ENCODE peak calls at places on chromosomes 6 and 20, in four cellular contexts. H is heart left ventricle, S is aorta, M is breast epithelium. U is an unnamed sample. For H3K4me1 and H3K27me3, the result is how much of the 10 kb centered on the place peaks cover.

GRCh38 chr6:5511924-5512323 is 250.6 kb downstream of the FARS2 start:
- DNase-seq in H (no peak), M (no peak), S (no peak), U (no peak)

GRCh38 chr20:7704021-7704420 is 236.2 kb downstream of the HAO1 start:
- DNase-seq in M (no peak), S (no peak), H (no peak), U (no peak)

GRCh38 chr20:50029697-50030428 is 47.1 kb downstream of the SNAI1 start:
- DNase-seq in M (no peak), S (peak), H (peak), U (no peak)

GRCh38 chr6:3455490-3456394 is 1.1 kb downstream of the SLC22A23 start:
- DNase-seq in M (peak), S (peak), H (peak), U (no peak)

GRCh38 chr6:27825025-27825823 is 87.0 kb downstream of the OR2B2 start:
- DNase-seq in S (no peak), M (no peak), H (no peak), U (no peak)

GRCh38 chr6:158703840-158704822 is 54.3 kb downstream of the SYTL3 start:
- DNase-seq in S (peak), H (peak), M (peak), U (peak)

GRCh38 chr6:54335871-54336270 is 27.6 kb downstream of the TINAG start:
- DNase-seq in S (no peak), H (no peak), M (no peak), U (no peak)

GRCh38 chr6:4435981-4436445 is 300.6 kb upstream of the ECI2 start:
- DNase-seq in H (no peak), M (no peak), S (no peak), U (no peak)

GRCh38 chr6:25138024-25138696 is 141.0 kb upstream of the CARMIL1 start:
- DNase-seq in H (no peak), M (peak), S (peak), U (peak)

GRCh38 chr6:71478834-71479541 is 190.4 kb downstream of the OGFRL1 start:
- DNase-seq in H (no peak), M (no peak), S (no peak), U (no peak)

GRCh38 chr6:42729731-42730130 is 7.3 kb upstream of the PRPH2 start:
- DNase-seq in M (no peak), H (no peak), S (no peak), U (no peak)

GRCh38 chr6:43076093-43076927 is at the start of gene PTK7:
- DNase-seq in H (peak), S (no peak), M (peak), U (peak)

GRCh38 chr6:10855233-10855632 is 16.9 kb upstream of the MAK start:
- DNase-seq in M (no peak), S (no peak), H (no peak), U (no peak)

GRCh38 chr6:169086020-169086419 is 167.6 kb downstream of the THBS2 start:
- DNase-seq in S (no peak), H (no peak), M (no peak), U (no peak)

GRCh38 chr6:156872903-156873302 is 95.7 kb downstream of the ARID1B start:
- DNase-seq in S (no peak), H (no peak), M (no peak), U (no peak)

GRCh38 chr6:156868385-156868784 is 91.2 kb downstream of the ARID1B start:
- DNase-seq in S (no peak), M (no peak), H (no peak), U (no peak)

GRCh38 chr6:156870926-156871539 is 93.9 kb downstream of the ARID1B start:
- DNase-seq in M (no peak), H (no peak), S (no peak), U (no peak)

GRCh38 chr6:156867121-156867520 is 89.9 kb downstream of the ARID1B start:
- DNase-seq in S (no peak), M (no peak), H (no peak), U (no peak)

GRCh38 chr6:156869986-156870398 is 92.8 kb downstream of the ARID1B start:
- DNase-seq in M (no peak), H (no peak), S (no peak), U (no peak)
- H3K4me1 ChIP-seq in M (under half), H (under half), S (under half), U (under half)

GRCh38 chr6:116586738-116587137 is 15.4 kb downstream of the RWDD1 start:
- DNase-seq in M (no peak), H (no peak), S (no peak), U (no peak)
- H3K27ac ChIP-seq in M (no peak), H (no peak), S (no peak), U (no peak)

DNA sequence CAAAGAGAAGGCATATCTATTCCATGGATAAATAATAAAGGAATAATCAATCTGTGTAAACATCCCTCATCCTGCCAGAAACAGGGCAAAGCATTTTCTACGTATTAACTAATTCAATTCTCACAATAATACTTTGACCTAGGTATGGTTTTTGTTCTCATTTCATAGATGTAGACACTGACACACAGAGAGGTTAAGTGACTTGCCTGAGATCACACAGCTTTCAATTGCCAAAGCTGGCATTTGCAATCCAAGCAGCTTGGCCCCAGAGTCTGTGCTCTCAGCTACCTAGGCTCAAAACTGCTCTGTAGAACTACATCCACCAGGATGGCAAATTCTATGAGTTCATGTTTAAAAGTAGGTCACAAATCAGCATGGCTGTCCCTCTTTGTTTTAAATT is 124.9 kb downstream of the BMP7 start:
- DNase-seq in H (no peak), M (no peak), S (no peak), U (no peak)
- H3K27me3 ChIP-seq in H (under half), M (under half), S (under half), U (under half)

GRCh38 chr20:59774204-59774641 is 159.2 kb downstream of the SYCP2 start:
- DNase-seq in M (no peak), S (peak), H (no peak), U (no peak)

GRCh38 chr20:59772931-59773913 is 160.2 kb downstream of the SYCP2 start:
- DNase-seq in S (peak), H (no peak), M (no peak), U (no peak)

GRCh38 chr20:59771506-59772372 is 161.7 kb downstream of the SYCP2 start:
- DNase-seq in M (no peak), S (peak), H (no peak), U (no peak)

GRCh38 chr20:59770851-59771250 is 162.6 kb downstream of the SYCP2 start:
- DNase-seq in S (peak), M (no peak), H (no peak), U (no peak)

DNA sequence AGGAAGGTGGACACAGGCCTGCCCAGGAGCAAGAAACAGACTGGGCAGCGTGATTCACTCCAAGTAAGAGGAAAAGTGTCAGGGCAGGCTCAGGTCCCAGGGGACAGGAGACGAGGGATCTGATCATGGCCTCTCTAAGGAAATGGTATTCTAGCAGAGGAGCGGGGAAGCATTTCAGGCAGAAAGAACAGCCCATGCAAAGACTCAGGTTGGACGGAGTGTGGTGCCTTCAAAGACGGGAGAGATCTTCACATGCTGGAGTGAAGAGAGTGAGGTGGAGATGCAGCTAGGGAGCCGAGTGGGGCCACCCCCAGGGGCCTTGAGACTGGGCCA is 161.1 kb downstream of the SYCP2 start:
- DNase-seq in M (no peak), H (no peak), S (peak), U (no peak)
- H3K4me1 ChIP-seq in M (under half), H (under half), S (under half), U (under half)

GRCh38 chr20:1386323-1386722 is 6.5 kb downstream of the FKBP1A start:
- DNase-seq in S (no peak), M (no peak), H (no peak), U (no peak)

GRCh38 chr20:1390552-1391403 is 2.1 kb downstream of the FKBP1A start:
- DNase-seq in S (no peak), H (no peak), M (no peak), U (no peak)

GRCh38 chr20:1388706-1389483 is 4.0 kb downstream of the FKBP1A start:
- DNase-seq in M (no peak), H (no peak), S (no peak), U (no peak)

GRCh38 chr20:1389703-1390385 is 3.0 kb downstream of the FKBP1A start:
- DNase-seq in M (no peak), H (no peak), S (no peak), U (no peak)

DNA sequence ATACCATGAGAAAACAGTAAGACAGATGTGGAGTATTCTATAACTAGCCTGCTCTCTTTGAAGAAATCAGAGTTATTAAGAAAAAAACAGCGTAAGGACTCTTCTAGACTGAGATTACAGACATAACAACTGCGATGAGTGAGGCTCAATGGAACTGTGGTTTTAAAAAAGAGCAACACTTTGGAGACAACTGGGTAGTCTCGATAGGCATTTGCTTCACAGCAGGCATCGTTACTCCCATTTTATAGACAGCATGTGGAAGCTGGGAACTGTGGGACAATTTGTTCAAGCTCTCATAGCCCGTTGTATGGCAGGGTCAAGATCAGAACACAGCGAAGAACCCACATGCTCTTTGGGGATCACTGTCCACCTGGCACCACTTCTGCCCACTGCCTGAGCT is 4.6 kb downstream of the FKBP1A start:
- DNase-seq in H (no peak), M (no peak), S (no peak), U (no peak)
- H3K27ac ChIP-seq in H (peak), M (peak), S (no peak), U (no peak)

DNA sequence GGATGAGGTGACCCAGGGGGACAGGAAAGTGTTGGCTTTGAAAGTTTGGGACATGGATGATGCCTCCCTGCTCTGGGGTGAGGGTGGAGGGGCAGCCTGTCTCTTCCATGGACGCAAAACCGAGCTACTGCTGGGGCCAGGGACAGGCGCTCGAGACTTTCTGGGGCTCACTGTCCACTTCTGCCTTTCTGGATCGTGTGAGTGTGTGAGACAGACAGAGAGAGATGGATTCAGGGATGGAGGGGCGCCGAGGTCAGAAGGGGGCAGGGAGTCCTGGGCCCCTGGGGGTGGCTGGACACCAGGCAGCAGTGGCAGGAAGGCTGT is 78.0 kb upstream of the GATA5 start:
- DNase-seq in M (no peak), H (no peak), S (no peak), U (no peak)
- H3K27me3 ChIP-seq in M (half or more), H (under half), S (under half), U (under half)

GRCh38 chr6:131758920-131759319 is 48.1 kb upstream of the CTAGE9 start:
- DNase-seq in H (no peak), M (no peak), S (no peak), U (no peak)

GRCh38 chr6:131763749-131764148 is 44.1 kb upstream of the ENPP1 start:
- DNase-seq in H (no peak), S (no peak), M (no peak), U (no peak)

GRCh38 chr6:131761762-131762067 is 46.1 kb upstream of the ENPP1 start:
- DNase-seq in S (no peak), H (no peak), M (no peak), U (no peak)

GRCh38 chr6:131762984-131763383 is 44.8 kb upstream of the ENPP1 start:
- DNase-seq in H (no peak), S (no peak), M (no peak), U (no peak)

GRCh38 chr6:131761061-131761761 is 46.6 kb upstream of the ENPP1 start:
- DNase-seq in H (no peak), S (no peak), M (no peak), U (no peak)
- H3K4me1 ChIP-seq in H (under half), S (under half), M (under half), U (under half)

GRCh38 chr20:888057-888456 is 28.1 kb downstream of the ANGPT4 start:
- DNase-seq in M (no peak), S (no peak), H (no peak), U (no peak)

GRCh38 chr20:884983-885952 is 30.9 kb downstream of the ANGPT4 start:
- DNase-seq in H (peak), M (no peak), S (no peak), U (peak)

GRCh38 chr20:889110-889509 is 27.0 kb downstream of the ANGPT4 start:
- DNase-seq in M (no peak), H (no peak), S (no peak), U (no peak)

GRCh38 chr20:889932-890463 is 26.1 kb downstream of the ANGPT4 start:
- DNase-seq in M (no peak), H (no peak), S (peak), U (no peak)

DNA sequence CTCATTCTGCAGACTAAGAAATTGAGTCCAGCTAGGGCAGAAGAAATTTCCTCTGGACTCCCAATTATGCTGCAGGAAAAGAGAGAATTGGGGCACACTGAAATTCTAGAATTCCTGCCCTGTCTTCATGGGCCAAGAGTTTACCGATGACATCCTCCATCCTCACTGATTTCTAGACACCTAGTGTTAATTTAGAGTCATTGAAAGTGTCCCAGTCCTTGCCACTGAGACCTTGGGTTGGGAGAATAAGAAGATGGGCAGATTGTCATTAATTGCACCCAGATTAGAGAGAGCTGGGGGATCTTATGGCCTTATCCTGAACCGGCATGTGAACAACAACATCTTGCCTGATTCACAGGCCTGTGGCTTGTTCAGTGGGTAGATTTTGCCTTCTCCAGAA is 29.0 kb downstream of the ANGPT4 start:
- DNase-seq in H (no peak), S (no peak), M (no peak), U (no peak)
- H3K27ac ChIP-seq in H (no peak), S (no peak), M (no peak), U (no peak)

GRCh38 chr6:98847392-98847766 is 13.0 kb downstream of the POU3F2 start:
- DNase-seq in H (no peak), M (no peak), S (no peak), U (no peak)
- H3K27me3 ChIP-seq in H (under half), M (half or more), S (under half), U (under half)